ENCODE peak calls at places on chromosomes 16 and 17, in five cellular contexts. Q is left ventricle myocardium inferior, G is sigmoid colon, M is heart left ventricle, T is psoas muscle. R is an unnamed sample.

GRCh38 chr17:68771867-68772515 is 170.8 kb upstream of the FAM20A start:
- DNase-seq in Q (no peak), G (no peak), M (no peak), T (no peak), R (no peak)

GRCh38 chr16:3949946-3950342 is 69.4 kb upstream of the CREBBP start:
- DNase-seq in Q (no peak), G (no peak), M (no peak), T (no peak), R (no peak)

GRCh38 chr16:1791943-1792812 is 1.3 kb downstream of the IGFALS start:
- DNase-seq in Q (no peak), G (peak), M (no peak), T (no peak), R (no peak)

GRCh38 chr16:20073203-20074088 is at the start of gene GPR139:
- DNase-seq in Q (no peak), G (no peak), M (no peak), T (no peak), R (no peak)

GRCh38 chr16:67901734-67902133 is 8.7 kb downstream of the PSKH1 start:
- DNase-seq in Q (no peak), G (no peak), M (no peak), T (no peak), R (no peak)

GRCh38 chr17:49338883-49339282 is 23.2 kb downstream of the ZNF652 start:
- DNase-seq in Q (no peak), G (no peak), M (no peak), T (no peak), R (no peak)

GRCh38 chr17:58969156-58969555 is 137.5 kb downstream of the TRIM37 start:
- DNase-seq in Q (no peak), G (no peak), M (no peak), T (no peak), R (no peak)

GRCh38 chr17:54967621-54968258 is 714 bp downstream of the COX11 start:
- DNase-seq in Q (no peak), G (no peak), M (no peak), T (no peak), R (no peak)

GRCh38 chr16:27405546-27406451 is 3.8 kb downstream of the IL21R start:
- DNase-seq in Q (no peak), G (no peak), M (no peak), T (no peak), R (no peak)

GRCh38 chr16:1432388-1433262 is 1.7 kb downstream of the PERCC1 start:
- DNase-seq in Q (no peak), G (no peak), M (peak), T (no peak), R (no peak)

GRCh38 chr16:29807426-29808218 is 1.3 kb downstream of the MAZ start:
- DNase-seq in Q (peak), G (peak), M (peak), T (peak), R (no peak)

GRCh38 chr17:79160980-79161621 is 86.5 kb downstream of the ENGASE start:
- DNase-seq in Q (no peak), G (no peak), M (no peak), T (no peak), R (no peak)

GRCh38 chr17:3529817-3530741 is 27.5 kb downstream of the TRPV3 start:
- DNase-seq in Q (peak), G (peak), M (peak), T (peak), R (no peak)

GRCh38 chr16:29307598-29308507 is 98.7 kb downstream of the NPIPB11 start:
- DNase-seq in Q (no peak), G (peak), M (no peak), T (no peak), R (no peak)

GRCh38 chr17:38701504-38702165 is 3.4 kb upstream of the MLLT6 start:
- DNase-seq in Q (no peak), G (no peak), M (no peak), T (no peak), R (no peak)

GRCh38 chr16:58578642-58579041 is 51.0 kb downstream of the CNOT1 start:
- DNase-seq in Q (no peak), G (no peak), M (no peak), T (no peak), R (no peak)

GRCh38 chr16:68076560-68076959 is 8.6 kb upstream of the NFATC3 start:
- DNase-seq in Q (no peak), G (no peak), M (peak), T (no peak), R (no peak)

GRCh38 chr17:32833076-32833475 is 43.8 kb downstream of the MYO1D start:
- DNase-seq in Q (no peak), G (no peak), M (no peak), T (no peak), R (no peak)

GRCh38 chr16:1154887-1155331 is 2.0 kb downstream of the CACNA1H start:
- DNase-seq in Q (no peak), G (no peak), M (no peak), T (no peak), R (no peak)

GRCh38 chr17:27578718-27579085 is 52.3 kb upstream of the LGALS9 start:
- DNase-seq in Q (no peak), G (no peak), M (no peak), T (no peak), R (no peak)

GRCh38 chr17:13415877-13416416 is 185.8 kb downstream of the HS3ST3A1 start:
- DNase-seq in Q (peak), G (no peak), M (peak), T (no peak), R (no peak)

GRCh38 chr17:17403899-17404576 is 72.8 kb upstream of the MED9 start:
- DNase-seq in Q (no peak), G (no peak), M (no peak), T (peak), R (no peak)

GRCh38 chr16:57643166-57643813 is 14.9 kb downstream of the ADGRG1 start:
- DNase-seq in Q (no peak), G (peak), M (no peak), T (no peak), R (no peak)

DNA sequence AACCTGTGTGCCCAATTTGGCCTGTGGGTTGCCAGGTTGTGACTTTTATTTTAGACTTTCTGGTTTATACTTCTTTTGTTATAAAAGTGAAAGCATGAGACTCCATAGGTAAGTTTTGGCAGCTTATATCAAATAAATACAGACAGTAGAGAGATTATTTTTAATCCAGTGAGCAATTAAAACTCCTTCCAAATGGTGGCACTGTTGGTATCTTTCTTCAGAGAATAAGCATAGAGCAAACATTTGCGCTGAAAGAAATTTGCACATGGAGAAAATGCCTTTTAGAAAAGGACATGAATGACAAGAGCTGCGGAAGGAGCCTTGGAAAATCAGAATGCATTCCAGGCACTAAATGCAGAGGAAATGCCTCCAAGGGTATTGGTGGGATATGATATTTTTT is 46.1 kb upstream of the DNAJA2 start:
- DNase-seq in Q (no peak), G (no peak), M (no peak), T (no peak), R (no peak)
- TF ChIP-seq CTCF in Q (no peak), G (no peak), M (no peak), T (no peak), R (peak)

GRCh38 chr17:43349142-43349541 is 49.7 kb upstream of the ARL4D start:
- DNase-seq in Q (no peak), G (no peak), M (no peak), T (no peak), R (no peak)
- TF ChIP-seq CTCF in Q (no peak), G (no peak), M (no peak), T (no peak), R (no peak)

GRCh38 chr16:65684230-65684629 is 562.4 kb upstream of the CDH11 start:
- DNase-seq in Q (no peak), G (no peak), M (no peak), T (no peak), R (no peak)
- TF ChIP-seq CTCF in Q (no peak), G (no peak), M (no peak), T (no peak), R (no peak)

GRCh38 chr17:14553847-14554246 is 253.0 kb downstream of the HS3ST3B1 start:
- DNase-seq in Q (no peak), G (no peak), M (no peak), T (no peak), R (no peak)
- TF ChIP-seq CTCF in Q (no peak), G (no peak), M (no peak), T (no peak), R (peak)

DNA sequence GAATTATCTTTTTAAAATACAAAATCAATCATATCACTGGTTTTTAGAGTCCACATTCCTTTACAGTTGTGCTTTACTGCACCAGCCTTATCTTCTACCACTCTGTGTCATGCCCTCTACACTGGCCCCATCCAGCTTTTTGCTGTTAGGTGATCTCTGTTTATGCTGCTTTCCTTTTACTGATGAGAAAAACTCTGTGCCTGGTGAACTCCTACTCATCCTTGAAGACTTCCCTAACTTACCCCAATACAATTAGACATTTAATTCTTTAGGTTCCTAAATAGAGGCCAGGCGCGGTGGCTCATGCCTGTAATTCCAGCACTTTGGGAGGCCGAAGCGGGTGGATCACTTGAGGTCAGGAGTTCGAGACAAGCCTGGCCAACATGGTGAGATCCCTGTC is 64.6 kb downstream of the MRTFB start:
- DNase-seq in Q (no peak), G (no peak), M (no peak), T (no peak), R (no peak)
- TF ChIP-seq CTCF in Q (no peak), G (no peak), M (no peak), T (no peak), R (no peak)